ENCODE peak calls at places on chromosomes 13 and 19, in eight cellular contexts. Y is progenitor cell of endocrine pancreas, W is glutamatergic neuron, A is neural crest cell, O is GM23338, P is pancreas, D is nephron progenitor cell, G is GM10248. X is an unnamed sample.

GRCh38 chr19:55369651-55370304 is 485 bp downstream of the IL11 start:
- DNase-seq in P (no peak), D (peak; percentile 74), A (peak; percentile 55), G (no peak), Y (no peak), W (peak; percentile 88), O (peak; percentile 94), X (no peak)

GRCh38 chr13:111493468-111493867 is 173.0 kb downstream of the TEX29 start:
- DNase-seq in G (no peak), Y (no peak), W (no peak), A (no peak), D (no peak), O (no peak), P (no peak), X (no peak)

GRCh38 chr19:37370880-37371661 is at the start of gene ZNF527:
- DNase-seq in O (peak; percentile 98), D (peak; percentile 94), W (peak; percentile 99), P (peak; percentile 97), G (peak; percentile 96), A (peak; percentile 94), Y (peak; percentile 97), X (peak; percentile 87)

GRCh38 chr13:66492479-66492878 is 737.7 kb downstream of the PCDH9 start:
- DNase-seq in D (no peak), O (peak; percentile 68), P (no peak), Y (no peak), G (no peak), W (no peak), A (no peak), X (no peak)

GRCh38 chr13:110434629-110435028 is 126.9 kb downstream of the RAB20 start:
- DNase-seq in W (no peak), P (no peak), Y (no peak), A (no peak), D (no peak), O (no peak), G (no peak), X (no peak)

GRCh38 chr13:113117956-113118327 is 4.7 kb upstream of the F10 start:
- DNase-seq in D (peak; percentile 1), G (no peak), P (no peak), A (no peak), W (peak; percentile 8), Y (peak; percentile 2), O (no peak), X (no peak)

GRCh38 chr19:29509456-29509855 is 16.3 kb upstream of the VSTM2B start:
- DNase-seq in A (no peak), W (peak; percentile 2), D (no peak), O (no peak), G (no peak), P (no peak), Y (no peak), X (no peak)

GRCh38 chr13:24270639-24271131 is 38.7 kb upstream of the C1QTNF9 start:
- DNase-seq in P (peak; percentile 70), Y (no peak), D (no peak), W (peak; percentile 59), A (peak; percentile 39), O (peak; percentile 24), G (peak; percentile 66), X (no peak)

GRCh38 chr13:64871742-64872141 is 2358.4 kb downstream of the PCDH9 start:
- DNase-seq in Y (no peak), A (no peak), P (no peak), O (no peak), W (no peak), D (no peak), G (no peak), X (no peak)

GRCh38 chr19:47891923-47892666 is 6.0 kb upstream of the SULT2A1 start:
- DNase-seq in W (no peak), Y (no peak), O (peak; percentile 15), A (no peak), G (no peak), D (no peak), P (no peak), X (no peak)

GRCh38 chr19:48997972-48998371 is 4.3 kb downstream of the RUVBL2 start:
- DNase-seq in G (peak; percentile 54), D (peak; percentile 75), Y (peak; percentile 53), A (peak; percentile 74), P (peak; percentile 70), O (peak; percentile 95), W (peak; percentile 84), X (no peak)

GRCh38 chr19:41261474-41262190 is 2.5 kb upstream of the HNRNPUL1 start:
- DNase-seq in Y (no peak), P (no peak), D (no peak), W (no peak), O (no peak), A (no peak), G (no peak), X (no peak)

GRCh38 chr19:41263042-41263849 is 926 bp upstream of the HNRNPUL1 start:
- DNase-seq in O (peak; percentile 33), G (peak; percentile 33), W (peak; percentile 66), A (peak; percentile 32), Y (peak; percentile 31), D (peak; percentile 61), P (peak; percentile 79), X (peak; percentile 38)

GRCh38 chr19:41264581-41265375 is 606 bp downstream of the HNRNPUL1 start:
- DNase-seq in G (peak; percentile 46), Y (peak; percentile 27), D (peak; percentile 57), A (peak; percentile 39), P (no peak), O (peak; percentile 84), W (no peak), X (no peak)

GRCh38 chr19:41265376-41266153 is 1.4 kb downstream of the HNRNPUL1 start:
- DNase-seq in P (no peak), A (peak; percentile 2), O (peak; percentile 11), W (no peak), Y (no peak), D (peak; percentile 25), G (peak; percentile 24), X (no peak)

GRCh38 chr19:41263850-41264580 is at the start of gene HNRNPUL1:
- DNase-seq in G (peak; percentile 99), Y (peak; percentile 98), W (peak; percentile 97), P (peak; percentile 98), D (peak; percentile 99), O (peak; percentile 100), A (peak; percentile 100), X (peak; percentile 97)
- TF ChIP-seq CTCF in G (peak; percentile 23), Y (peak; percentile 47), W (no peak), P (no peak), D (no peak), O (peak; percentile 21), A (no peak), X (no peak)

GRCh38 chr19:33332248-33332647 is 29.9 kb upstream of the CEBPA start:
- DNase-seq in D (no peak), W (no peak), Y (no peak), P (no peak), A (no peak), G (no peak), O (no peak), X (no peak)
- TF ChIP-seq CTCF in D (no peak), W (no peak), Y (no peak), P (no peak), A (no peak), G (no peak), O (no peak), X (no peak)

GRCh38 chr19:27777242-27777641 is 1435.7 kb downstream of the UQCRFS1 start:
- DNase-seq in P (no peak), G (no peak), W (no peak), A (no peak), D (no peak), Y (no peak), O (no peak), X (no peak)

GRCh38 chr19:27774827-27775226 is 1438.1 kb downstream of the UQCRFS1 start:
- DNase-seq in Y (no peak), O (peak; percentile 63), A (no peak), W (no peak), D (no peak), G (no peak), P (no peak), X (no peak)

GRCh38 chr19:27775395-27775794 is 1437.6 kb downstream of the UQCRFS1 start:
- DNase-seq in P (no peak), O (no peak), D (no peak), A (no peak), W (no peak), Y (no peak), G (no peak), X (no peak)

GRCh38 chr19:27776524-27776923 is 1436.4 kb downstream of the UQCRFS1 start:
- DNase-seq in A (no peak), W (no peak), O (no peak), G (no peak), P (no peak), Y (no peak), D (no peak), X (no peak)

DNA sequence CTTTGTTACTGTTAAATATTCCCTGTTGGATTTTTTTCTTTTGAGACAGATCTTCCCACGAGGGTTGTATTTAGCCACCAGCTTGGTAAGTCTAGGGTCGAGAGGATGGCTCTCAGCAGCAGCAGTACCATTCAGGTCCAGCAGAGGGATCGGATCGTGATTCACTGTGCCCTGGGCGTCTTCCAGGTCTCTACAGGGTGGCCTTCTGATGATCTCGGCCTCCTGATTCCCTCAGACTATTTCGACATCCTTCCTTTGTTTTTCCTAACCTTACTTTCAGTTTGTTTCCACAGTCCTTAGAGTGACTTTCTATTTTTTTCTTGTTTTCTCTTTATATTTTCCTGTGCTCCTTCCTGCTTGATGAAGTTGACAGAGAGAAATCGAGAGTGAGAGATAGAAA is 1436.9 kb downstream of the UQCRFS1 start:
- DNase-seq in A (no peak), O (peak; percentile 69), G (no peak), W (no peak), Y (no peak), P (no peak), D (no peak), X (no peak)
- TF ChIP-seq CTCF in A (peak; percentile 37), O (peak; percentile 29), G (no peak), W (peak; percentile 39), Y (no peak), P (no peak), D (no peak), X (no peak)

GRCh38 chr19:4676955-4677731 is 7.0 kb upstream of the MYDGF start:
- DNase-seq in G (no peak), D (peak; percentile 50), Y (no peak), W (peak; percentile 59), A (peak; percentile 36), P (no peak), O (peak; percentile 96), X (no peak)
- TF ChIP-seq CTCF in G (peak; percentile 17), D (peak; percentile 45), Y (peak; percentile 49), W (peak; percentile 67), A (peak; percentile 53), P (peak; percentile 18), O (peak; percentile 82), X (no peak)

X was measured in omental fat pad.